ENCODE peak calls at places on chromosomes 11 and 22, in eight cellular contexts. U is amygdala; O is ELR; Z is endodermal cell; E is NCI-H345; K is activated CD8-positive, alpha-beta memory T cell treated with anti-CD3 and anti-CD28 coated beads, Interleukin-2, amount 50 U/mL, for 4 hours; T is left cardiac atrium; G is effector memory CD8-positive, alpha-beta T cell. P is an unnamed sample.

GRCh38 chr11:34809191-34810106 is 106.7 kb downstream of the APIP start:
- DNase-seq in E (no peak), G (no peak), Z (no peak), K (no peak), O (peak), U (no peak), T (no peak), P (peak)

GRCh38 chr11:35136311-35136710 is 2.7 kb upstream of the CD44 start:
- DNase-seq in E (no peak), Z (no peak), K (no peak), O (no peak), T (no peak), U (no peak), G (no peak), P (no peak)

GRCh38 chr11:92048415-92048814 is 176.2 kb upstream of the FAT3 start:
- DNase-seq in Z (no peak), K (no peak), U (no peak), O (no peak), E (peak), T (no peak), G (no peak), P (peak)

GRCh38 chr11:36034572-36035331 is 90.9 kb downstream of the LDLRAD3 start:
- DNase-seq in K (no peak), Z (no peak), T (no peak), G (no peak), O (peak), E (no peak), U (no peak), P (peak)

GRCh38 chr11:118202599-118203422 is 22.0 kb downstream of the JAML start:
- DNase-seq in O (no peak), U (no peak), E (no peak), K (peak), G (peak), Z (no peak), T (no peak), P (no peak)

GRCh38 chr22:41564563-41564962 is 3.8 kb downstream of the CSDC2 start:
- DNase-seq in T (no peak), Z (no peak), G (no peak), E (no peak), O (peak), U (no peak), K (no peak), P (peak)

GRCh38 chr22:42645341-42645937 is 3.8 kb downstream of the CYB5R3 start:
- DNase-seq in K (no peak), O (no peak), E (no peak), T (no peak), G (no peak), U (no peak), Z (no peak), P (no peak)

GRCh38 chr11:124493256-124493655 is 47.8 kb upstream of the OR8B8 start:
- DNase-seq in Z (no peak), E (no peak), U (no peak), O (no peak), K (no peak), G (no peak), T (no peak), P (no peak)

GRCh38 chr22:44026066-44026629 is 2.0 kb downstream of the PARVB start:
- DNase-seq in G (no peak), K (no peak), U (no peak), E (no peak), T (no peak), Z (no peak), O (no peak), P (no peak)

GRCh38 chr11:73480677-73481076 is 104.5 kb downstream of the RELT start:
- DNase-seq in E (no peak), U (no peak), G (no peak), T (no peak), K (no peak), O (peak), Z (no peak), P (peak)

GRCh38 chr11:2802389-2803185 is 83.0 kb downstream of the CDKN1C start:
- DNase-seq in U (no peak), G (no peak), E (no peak), T (peak), O (no peak), Z (peak), K (peak), P (no peak)

GRCh38 chr11:5596611-5597201 is at the start of gene TRIM6:
- DNase-seq in E (no peak), U (peak), O (peak), G (no peak), K (no peak), T (peak), Z (peak), P (peak)

GRCh38 chr11:118530180-118530682 is 761 bp upstream of the TMEM25 start:
- DNase-seq in U (no peak), O (peak), E (peak), K (no peak), Z (no peak), T (no peak), G (no peak), P (peak)

GRCh38 chr11:22832315-22833041 is 2.9 kb upstream of the SVIP start:
- DNase-seq in Z (no peak), E (no peak), G (no peak), U (no peak), K (no peak), T (no peak), O (peak), P (peak)

GRCh38 chr22:47374901-47375575 is 612.6 kb downstream of the TBC1D22A start:
- DNase-seq in E (no peak), K (peak), O (no peak), G (no peak), T (no peak), U (no peak), Z (no peak), P (no peak)

GRCh38 chr11:112958670-112959069 is 2.5 kb upstream of the NCAM1 start:
- DNase-seq in O (peak), E (no peak), U (no peak), T (no peak), Z (no peak), K (no peak), G (no peak), P (peak)

GRCh38 chr22:37334859-37335818 is 52.8 kb downstream of the CYTH4 start:
- DNase-seq in O (no peak), T (no peak), Z (peak), G (no peak), U (no peak), E (peak), K (no peak), P (no peak)

GRCh38 chr11:12829131-12829530 is 154.9 kb downstream of the TEAD1 start:
- DNase-seq in K (no peak), E (no peak), G (no peak), U (no peak), T (no peak), Z (no peak), O (no peak), P (no peak)

GRCh38 chr11:78203184-78203583 is 14.5 kb downstream of the USP35 start:
- DNase-seq in K (peak), G (peak), Z (no peak), O (no peak), E (no peak), T (no peak), U (no peak), P (no peak)

GRCh38 chr11:34266090-34266912 is 91.5 kb downstream of the ABTB2 start:
- DNase-seq in K (no peak), U (peak), E (no peak), Z (no peak), G (no peak), T (peak), O (peak), P (peak)

GRCh38 chr22:42553475-42554361 is at the start of gene SERHL2:
- DNase-seq in G (peak), U (peak), E (peak), K (peak), Z (peak), T (peak), O (peak), P (peak)

GRCh38 chr11:1438967-1439330 is 47.6 kb downstream of the MOB2 start:
- DNase-seq in E (no peak), K (no peak), O (no peak), T (no peak), G (no peak), Z (no peak), U (no peak), P (no peak)